ENCODE peak calls at places on chromosomes 16 and 17, in ten cellular contexts. R is foreskin keratinocyte, P is A673, N is thoracic aorta, J is H9, M is HCT116, T is psoas muscle, X is fibroblast of lung, V is GM23338, E is Caco-2. K is an unnamed sample. For H3K27me3 and H3K4me1, the result is how much of the 10 kb centered on the place peaks cover.

GRCh38 chr17:42247734-42248133 is 28.5 kb downstream of the STAT5B start:
- DNase-seq in R (peak), P (no peak), N (no peak), J (no peak), M (no peak), T (no peak), X (peak), V (no peak), E (no peak), K (no peak)

GRCh38 chr17:20207295-20207985 is 198.3 kb downstream of the SPECC1 start:
- DNase-seq in R (peak), P (no peak), N (no peak), J (no peak), M (no peak), T (no peak), X (no peak), V (no peak), E (no peak), K (no peak)

GRCh38 chr17:80262291-80262690 is 1.6 kb downstream of the RNF213 start:
- DNase-seq in R (no peak), P (no peak), N (no peak), J (no peak), M (no peak), T (no peak), X (no peak), V (no peak), E (no peak), K (no peak)

GRCh38 chr16:81755915-81756644 is 23.0 kb upstream of the PLCG2 start:
- DNase-seq in R (no peak), P (peak), N (no peak), J (no peak), M (no peak), T (peak), X (no peak), V (peak), E (no peak), K (no peak)

GRCh38 chr17:38967290-38967738 is at the start of gene FBXO47:
- DNase-seq in R (peak), P (peak), N (peak), J (peak), M (no peak), T (peak), X (peak), V (peak), E (peak), K (peak)

GRCh38 chr17:3534881-3535252 is 22.7 kb downstream of the TRPV3 start:
- DNase-seq in R (no peak), P (peak), N (no peak), J (peak), M (peak), T (peak), X (peak), V (peak), E (no peak), K (no peak)

GRCh38 chr16:69798466-69798865 is 36.3 kb downstream of the WWP2 start:
- DNase-seq in R (no peak), P (peak), N (no peak), J (no peak), M (no peak), T (no peak), X (peak), V (peak), E (peak), K (no peak)

GRCh38 chr16:29820730-29821662 is 734 bp downstream of the MVP start:
- DNase-seq in R (no peak), P (no peak), N (no peak), J (no peak), M (no peak), T (peak), X (no peak), V (no peak), E (no peak), K (peak)

GRCh38 chr17:74219576-74220133 is 6.3 kb downstream of the TTYH2 start:
- DNase-seq in R (no peak), P (no peak), N (no peak), J (no peak), M (no peak), T (no peak), X (no peak), V (no peak), E (no peak), K (no peak)

DNA sequence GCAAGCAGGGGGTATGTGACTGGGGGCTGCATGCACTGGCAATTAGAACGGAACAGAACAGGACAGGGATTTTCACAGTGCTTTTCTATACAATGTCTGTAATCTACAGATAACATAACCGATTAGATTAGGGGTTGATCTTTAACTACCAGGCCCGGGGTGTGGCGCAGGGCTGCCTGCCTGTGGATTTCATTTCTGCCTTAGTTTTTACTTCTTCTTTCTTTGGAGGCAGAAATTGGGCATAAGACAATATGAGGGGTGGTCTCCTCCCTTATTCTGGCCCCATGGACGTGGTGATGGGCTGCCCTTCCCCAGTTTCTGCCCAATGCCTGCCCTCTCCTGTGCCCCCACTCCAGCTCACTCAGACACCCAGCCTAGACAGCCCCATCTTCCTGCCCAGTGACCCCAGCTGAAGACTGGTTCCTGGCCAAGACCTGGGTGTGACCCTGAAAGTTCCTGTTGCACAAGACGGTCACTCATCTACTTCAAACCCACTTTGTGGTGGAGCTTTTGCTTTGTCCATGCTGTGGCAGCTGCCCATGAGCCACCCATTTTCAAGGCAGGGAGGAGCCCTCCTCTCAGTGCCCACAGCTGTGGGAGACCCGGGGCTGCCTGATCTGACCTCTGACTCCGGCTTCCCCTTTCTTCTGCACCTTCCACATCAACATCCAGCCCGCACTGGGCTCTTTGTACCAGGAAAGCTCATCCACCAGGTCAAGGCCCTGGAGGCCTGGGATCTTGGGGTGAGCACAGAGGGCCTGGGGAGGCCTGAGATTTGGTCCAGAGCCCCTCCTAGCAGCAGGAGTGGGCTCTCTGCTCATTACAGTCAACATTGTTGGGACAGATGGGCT is 18.6 kb downstream of the ALOX12B start:
- DNase-seq in R (no peak), P (no peak), N (no peak), J (no peak), M (no peak), T (peak), X (no peak), V (no peak), E (peak), K (no peak)
- H3K27me3 ChIP-seq in R (half or more), P (under half), N (under half), J (under half), M (under half), T (under half), X (under half), V (half or more), E (under half), K (under half)

GRCh38 chr17:7250655-7251329 is 742 bp downstream of the CTDNEP1 start:
- DNase-seq in R (no peak), P (no peak), N (no peak), J (no peak), M (no peak), T (no peak), X (no peak), V (peak), E (no peak), K (peak)

GRCh38 chr17:7253082-7253481 is 1.1 kb downstream of the ELP5 start:
- DNase-seq in R (no peak), P (no peak), N (no peak), J (no peak), M (no peak), T (no peak), X (no peak), V (no peak), E (no peak), K (no peak)

GRCh38 chr17:7251330-7252175 is at the start of gene CTDNEP1:
- DNase-seq in R (peak), P (peak), N (peak), J (peak), M (peak), T (peak), X (peak), V (peak), E (peak), K (peak)

GRCh38 chr17:7254511-7254910 is 2.5 kb downstream of the ELP5 start:
- DNase-seq in R (no peak), P (no peak), N (no peak), J (no peak), M (no peak), T (no peak), X (no peak), V (no peak), E (no peak), K (no peak)

DNA sequence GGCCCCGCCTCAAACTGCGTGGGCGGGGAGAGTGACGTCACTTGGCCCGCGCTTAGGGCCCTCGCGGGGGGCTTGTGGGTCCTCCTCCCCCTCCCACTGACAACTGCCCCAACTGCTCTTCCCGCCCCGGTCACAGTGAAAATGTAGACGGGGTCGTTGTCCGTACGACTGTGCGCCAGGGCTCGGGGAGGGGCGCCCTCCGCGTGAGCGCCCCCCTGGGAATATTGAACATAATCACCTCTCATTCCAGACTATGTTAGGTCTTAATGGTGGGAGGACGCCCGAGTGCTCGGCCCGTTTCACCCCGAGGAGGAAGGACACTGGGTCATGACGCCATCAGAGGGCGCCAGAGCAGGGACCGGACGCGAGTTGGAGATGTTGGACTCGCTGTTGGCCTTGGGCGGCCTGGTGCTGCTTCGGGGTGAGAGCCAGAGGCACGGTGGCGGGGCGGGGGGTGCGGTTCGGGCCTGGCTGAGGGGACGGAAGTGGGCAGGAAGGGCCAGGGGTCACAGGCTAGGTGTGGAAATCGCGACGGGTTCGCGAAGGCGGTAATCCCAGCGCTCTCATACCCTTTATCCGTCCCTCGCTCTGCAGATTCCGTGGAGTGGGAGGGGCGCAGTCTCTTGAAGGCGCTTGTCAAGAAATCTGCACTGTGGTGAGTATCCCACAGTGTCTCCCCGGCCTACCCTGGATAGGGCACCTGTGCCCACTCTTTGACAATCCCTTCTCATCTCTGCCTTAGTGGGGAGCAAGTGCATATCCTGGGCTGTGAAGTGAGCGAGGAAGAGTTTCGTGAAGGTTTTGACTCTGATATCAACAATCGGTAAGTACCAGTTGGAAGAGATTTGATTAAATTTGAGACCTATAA is at the start of gene ELP5:
- DNase-seq in R (peak), P (peak), N (peak), J (peak), M (peak), T (peak), X (peak), V (peak), E (peak), K (no peak)
- TF ChIP-seq CTCF in R (peak), P (peak), N (no peak), J (no peak), M (no peak), T (peak), X (no peak), V (peak), E (no peak), K (no peak)

DNA sequence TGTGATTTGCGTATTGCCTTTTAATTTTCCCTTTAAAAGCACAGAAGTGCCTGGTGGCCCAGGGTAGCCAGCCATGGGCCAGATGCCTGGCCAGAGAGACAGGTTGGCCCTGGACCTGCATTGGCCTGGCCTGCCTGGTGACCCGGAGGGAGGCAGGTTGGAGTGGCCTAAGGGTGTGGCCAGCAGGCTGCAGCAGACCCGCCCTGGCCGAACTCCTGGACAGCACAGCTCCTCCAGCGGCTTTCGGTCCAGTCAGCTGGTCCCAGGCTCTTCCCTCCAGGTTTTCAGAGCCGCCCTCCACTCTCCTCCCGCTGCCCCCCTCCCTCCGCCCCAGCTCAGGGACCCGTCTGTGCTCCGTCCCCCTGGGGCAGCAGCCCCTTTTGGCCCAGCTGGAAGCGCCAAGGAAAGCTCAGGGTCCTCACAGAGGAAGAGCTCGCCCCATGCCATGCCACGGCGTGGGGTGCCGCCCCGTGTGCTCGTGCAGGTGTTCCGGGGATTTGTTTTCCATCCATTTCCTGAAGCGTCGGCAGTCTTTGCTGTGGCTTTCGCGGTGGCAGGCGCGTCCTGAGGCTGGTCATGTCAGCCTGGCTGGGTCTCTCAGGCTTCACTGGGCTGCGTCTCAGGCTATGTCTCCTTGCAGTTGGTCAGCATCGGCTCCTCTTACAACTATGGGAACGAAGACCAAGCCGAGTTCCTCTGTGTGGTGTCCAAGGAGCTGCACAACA is 18.1 kb downstream of the PRSS27 start:
- DNase-seq in R (no peak), P (no peak), N (no peak), J (no peak), M (no peak), T (peak), X (no peak), V (no peak), E (no peak), K (no peak)
- H3K4me1 ChIP-seq in R (under half), P (under half), N (under half), J (under half), M (under half), T (under half), X (under half), V (under half), E (under half), K (under half)

DNA sequence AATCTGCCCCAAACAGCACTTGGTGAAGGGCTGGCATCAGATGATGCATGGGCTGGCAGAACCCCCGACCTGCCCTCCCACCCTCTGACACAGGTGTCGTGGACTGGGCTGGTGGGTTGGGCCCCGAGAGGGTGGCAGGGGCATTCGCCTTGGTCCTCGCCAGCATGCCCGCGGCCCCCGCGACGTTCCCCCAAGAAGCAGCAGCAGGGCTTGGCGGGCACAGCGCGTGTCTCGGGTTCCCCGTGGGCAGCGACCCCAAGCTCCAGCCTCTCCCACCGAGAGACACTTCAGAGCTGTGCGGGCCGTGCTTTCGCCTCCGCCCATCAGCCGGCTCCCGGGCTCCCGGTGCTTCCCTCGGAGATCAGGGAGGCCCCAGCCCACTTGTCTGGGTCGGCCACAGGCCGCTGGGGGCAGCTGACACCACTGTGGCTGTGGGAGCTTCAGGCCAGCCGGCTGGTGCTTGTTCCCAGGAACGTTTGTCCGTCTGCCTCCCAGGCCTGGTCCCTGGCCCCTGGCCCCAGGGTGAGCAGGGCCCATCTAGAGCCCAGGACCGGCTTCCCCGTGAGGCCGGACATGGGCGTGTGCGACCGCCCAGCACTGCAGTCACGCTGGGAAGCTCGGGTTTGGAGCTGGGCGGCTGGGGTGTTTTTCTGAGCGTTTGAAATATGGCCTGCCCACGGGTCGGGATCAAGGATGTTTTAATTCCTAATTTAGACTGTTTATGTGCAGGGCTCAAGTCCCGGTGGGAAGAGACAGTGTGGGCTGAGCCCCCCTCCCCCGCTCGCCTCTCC is 16.6 kb downstream of the CACNA1H start:
- DNase-seq in R (no peak), P (no peak), N (no peak), J (no peak), M (no peak), T (no peak), X (no peak), V (no peak), E (no peak), K (no peak)
- H3K27me3 ChIP-seq in R (under half), P (under half), N (under half), J (under half), M (under half), T (under half), X (under half), V (under half), E (under half), K (under half)

DNA sequence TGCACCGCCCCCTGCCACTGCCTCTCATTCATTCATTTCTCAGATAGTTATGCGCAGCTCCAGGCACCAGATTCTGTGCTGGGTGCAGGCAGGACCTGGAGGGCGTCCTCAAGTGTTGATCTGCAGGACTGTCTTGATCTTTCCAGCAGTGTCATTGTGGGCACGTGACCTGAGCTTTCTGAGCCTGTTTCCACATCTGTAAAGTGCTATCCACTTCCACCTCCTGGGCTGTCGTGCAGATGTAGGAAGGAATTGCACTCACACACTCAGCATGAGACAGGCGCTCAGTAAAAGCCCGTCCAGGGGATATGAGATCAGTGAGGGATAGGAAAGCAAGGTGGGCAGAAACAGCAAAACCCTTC is 22.6 kb downstream of the METTL22 start:
- DNase-seq in R (no peak), P (no peak), N (no peak), J (no peak), M (no peak), T (no peak), X (no peak), V (no peak), E (no peak), K (no peak)
- TF ChIP-seq CTCF in R (no peak), P (no peak), N (no peak), J (no peak), M (no peak), T (no peak), X (no peak), V (no peak), E (no peak), K (no peak)

GRCh38 chr17:48551601-48552452 is 6.9 kb upstream of the HOXB2 start:
- DNase-seq in R (no peak), P (no peak), N (no peak), J (no peak), M (no peak), T (no peak), X (peak), V (peak), E (no peak), K (no peak)

GRCh38 chr17:48548687-48549621 is 4.0 kb upstream of the HOXB2 start:
- DNase-seq in R (no peak), P (no peak), N (no peak), J (no peak), M (no peak), T (no peak), X (peak), V (no peak), E (no peak), K (no peak)

GRCh38 chr17:48551206-48551597 is 6.3 kb upstream of the HOXB2 start:
- DNase-seq in R (no peak), P (no peak), N (no peak), J (no peak), M (no peak), T (no peak), X (peak), V (no peak), E (no peak), K (no peak)

GRCh38 chr17:48549909-48550308 is 5.0 kb upstream of the HOXB2 start:
- DNase-seq in R (no peak), P (no peak), N (no peak), J (no peak), M (no peak), T (no peak), X (peak), V (no peak), E (no peak), K (no peak)

DNA sequence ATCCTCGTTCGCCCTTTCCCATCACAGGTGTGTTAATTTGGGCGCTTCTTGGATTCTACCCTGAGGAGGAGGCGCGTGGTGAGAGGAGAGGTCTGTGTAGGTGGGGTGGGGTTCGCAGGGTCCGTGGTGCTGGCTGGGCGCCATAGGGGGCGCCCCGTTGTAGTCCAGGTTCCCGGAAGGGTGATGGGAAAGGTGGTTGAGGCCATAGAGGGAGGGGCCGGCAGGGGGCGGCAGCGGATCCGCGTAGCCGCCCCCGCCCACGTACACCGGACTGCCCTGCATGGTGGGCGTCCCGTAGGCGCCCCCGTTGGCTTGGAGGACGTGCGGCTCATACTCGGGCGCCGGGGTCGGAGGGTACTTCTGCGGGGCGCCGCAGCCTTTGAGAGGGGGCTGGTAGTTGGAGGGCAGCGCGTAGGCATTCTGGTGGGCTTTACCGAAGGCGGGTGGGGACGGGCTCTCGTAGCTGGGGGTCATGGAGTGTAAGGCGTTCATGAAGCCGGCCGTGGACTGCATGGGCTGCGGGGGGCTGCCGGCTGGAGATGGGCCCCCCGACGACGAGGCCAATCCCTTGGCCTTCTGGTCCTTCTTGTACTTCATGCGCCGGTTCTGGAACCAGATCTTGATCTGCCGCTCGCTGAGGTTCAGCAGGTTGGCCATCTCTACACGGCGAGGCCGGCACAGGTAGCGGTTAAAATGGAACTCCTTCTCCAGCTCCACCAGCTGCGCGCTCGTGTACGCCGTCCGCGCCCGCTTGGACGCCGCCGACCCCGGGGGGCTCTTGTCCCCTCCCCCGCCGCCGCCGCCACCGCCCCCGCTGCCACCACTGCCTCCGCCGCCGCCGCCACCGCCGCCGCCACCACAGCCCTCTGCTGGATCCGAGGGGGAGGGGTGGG is 5.7 kb upstream of the HOXB2 start:
- DNase-seq in R (no peak), P (no peak), N (no peak), J (peak), M (no peak), T (no peak), X (peak), V (peak), E (no peak), K (no peak)
- H3K4me1 ChIP-seq in R (under half), P (half or more), N (half or more), J (under half), M (under half), T (under half), X (under half), V (half or more), E (under half), K (under half)

K was measured in vagina.